ENCODE peak calls at places on chromosomes 5 and 9, in five cellular contexts. X is ovary, Z is EL, V is NCI-H146, T is brain microvascular endothelial cell. Y is an unnamed sample.

GRCh38 chr5:143059355-143059754 is 289.2 kb downstream of the ARHGAP26 start:
- DNase-seq in X (no peak), Z (no peak), V (no peak), T (no peak), Y (no peak)

GRCh38 chr5:10704949-10705621 is 55.9 kb downstream of the DAP start:
- DNase-seq in X (no peak), Z (peak), V (no peak), T (no peak), Y (no peak)

GRCh38 chr9:12469084-12469483 is 224.1 kb upstream of the TYRP1 start:
- DNase-seq in X (no peak), Z (no peak), V (no peak), T (no peak), Y (no peak)

GRCh38 chr5:57221049-57221568 is 47.2 kb downstream of the GPBP1 start:
- DNase-seq in X (no peak), Z (peak), V (peak), T (peak), Y (peak)

GRCh38 chr9:22010881-22011625 is 1.9 kb upstream of the CDKN2B start:
- DNase-seq in X (no peak), Z (no peak), V (no peak), T (no peak), Y (no peak)

GRCh38 chr5:38453506-38453905 is 102.9 kb downstream of the LIFR start:
- DNase-seq in X (no peak), Z (no peak), V (no peak), T (no peak), Y (no peak)

GRCh38 chr9:4382722-4383317 is 83.0 kb upstream of the GLIS3 start:
- DNase-seq in X (no peak), Z (peak), V (peak), T (peak), Y (peak)

GRCh38 chr5:10304932-10305331 is 2.8 kb downstream of the CMBL start:
- DNase-seq in X (no peak), Z (no peak), V (no peak), T (no peak), Y (no peak)

GRCh38 chr9:16721972-16722371 is 148.5 kb downstream of the BNC2 start:
- DNase-seq in X (peak), Z (peak), V (no peak), T (peak), Y (no peak)

GRCh38 chr9:97109194-97109811 is 70.4 kb upstream of the CTSV start:
- DNase-seq in X (no peak), Z (peak), V (peak), T (peak), Y (no peak)

GRCh38 chr9:72476617-72477375 is 44.6 kb upstream of the TMC1 start:
- DNase-seq in X (no peak), Z (peak), V (no peak), T (peak), Y (no peak)

GRCh38 chr9:94560237-94560636 is 5.4 kb downstream of the PCAT7 start:
- DNase-seq in X (no peak), Z (no peak), V (no peak), T (no peak), Y (no peak)

GRCh38 chr5:109743041-109743531 is 53.4 kb downstream of the MAN2A1 start:
- DNase-seq in X (no peak), Z (peak), V (no peak), T (no peak), Y (no peak)

GRCh38 chr5:50967388-50968039 is 301.1 kb downstream of the PARP8 start:
- DNase-seq in X (no peak), Z (peak), V (peak), T (no peak), Y (peak)